ENCODE peak calls at places on chromosomes 16 and 17, in eight cellular contexts. H is HCT116, L is endothelial cell of umbilical vein, T is K562, D is HepG2, A is SK-N-SH, N is H1, J is GM12878. E is an unnamed sample.

GRCh38 chr17:66727634-66728570 is 107.0 kb upstream of the CACNG5 start:
- DNase-seq in H (peak), L (peak), T (peak), D (peak), A (peak), N (peak), J (no peak), E (peak)

GRCh38 chr17:35537569-35538209 is at the start of gene SLFN12L:
- DNase-seq in H (no peak), L (peak), T (peak), D (no peak), A (no peak), N (no peak), J (no peak), E (no peak)

GRCh38 chr17:72725432-72726068 is 366.9 kb downstream of the SLC39A11 start:
- DNase-seq in H (peak), L (peak), T (peak), D (peak), A (peak), N (no peak), J (no peak), E (no peak)

GRCh38 chr17:18028684-18029540 is 10.1 kb downstream of the ATPAF2 start:
- DNase-seq in H (no peak), L (no peak), T (no peak), D (no peak), A (peak), N (no peak), J (no peak), E (no peak)

GRCh38 chr17:44469676-44470075 is 33.5 kb downstream of the GPATCH8 start:
- DNase-seq in H (no peak), L (no peak), T (no peak), D (no peak), A (no peak), N (no peak), J (no peak), E (no peak)

GRCh38 chr16:85853641-85854545 is 45.1 kb upstream of the IRF8 start:
- DNase-seq in H (no peak), L (no peak), T (no peak), D (no peak), A (no peak), N (no peak), J (no peak), E (no peak)

GRCh38 chr16:50208460-50208931 is 55.4 kb downstream of the TENT4B start:
- DNase-seq in H (no peak), L (peak), T (no peak), D (peak), A (no peak), N (no peak), J (no peak), E (no peak)

GRCh38 chr16:65524997-65525396 is 403.1 kb upstream of the CDH11 start:
- DNase-seq in H (no peak), L (no peak), T (no peak), D (no peak), A (no peak), N (no peak), J (no peak), E (no peak)

GRCh38 chr16:27379919-27380318 is 22.1 kb upstream of the IL21R start:
- DNase-seq in H (no peak), L (no peak), T (no peak), D (no peak), A (no peak), N (no peak), J (no peak), E (no peak)

GRCh38 chr16:89599451-89599858 is 14.0 kb upstream of the DPEP1 start:
- DNase-seq in H (peak), L (no peak), T (peak), D (peak), A (peak), N (peak), J (no peak), E (no peak)

GRCh38 chr16:14500791-14501190 is 129.3 kb downstream of the PARN start:
- DNase-seq in H (no peak), L (no peak), T (no peak), D (no peak), A (no peak), N (no peak), J (no peak), E (no peak)

GRCh38 chr17:8557176-8557806 is 73.2 kb downstream of the MYH10 start:
- DNase-seq in H (no peak), L (no peak), T (no peak), D (no peak), A (no peak), N (no peak), J (no peak), E (no peak)

GRCh38 chr17:45296003-45296832 is 20.6 kb downstream of the MAP3K14 start:
- DNase-seq in H (no peak), L (peak), T (no peak), D (no peak), A (no peak), N (no peak), J (no peak), E (no peak)

GRCh38 chr16:12158428-12158827 is 181.9 kb downstream of the SNX29 start:
- DNase-seq in H (no peak), L (no peak), T (no peak), D (no peak), A (no peak), N (no peak), J (no peak), E (no peak)

GRCh38 chr17:1188812-1189211 is 9.0 kb upstream of the ABR start:
- DNase-seq in H (no peak), L (peak), T (no peak), D (no peak), A (no peak), N (no peak), J (no peak), E (no peak)

GRCh38 chr16:88977028-88977844 is at the start of gene CBFA2T3:
- DNase-seq in H (no peak), L (peak), T (peak), D (no peak), A (no peak), N (no peak), J (no peak), E (no peak)

GRCh38 chr16:23071202-23072083 is 77.8 kb downstream of the USP31 start:
- DNase-seq in H (no peak), L (peak), T (no peak), D (no peak), A (no peak), N (no peak), J (no peak), E (no peak)

GRCh38 chr16:30004811-30005242 is 6.0 kb downstream of the DOC2A start:
- DNase-seq in H (no peak), L (no peak), T (no peak), D (no peak), A (peak), N (no peak), J (no peak), E (no peak)

GRCh38 chr17:80213651-80213975 is 6.5 kb downstream of the SGSH start:
- DNase-seq in H (no peak), L (no peak), T (no peak), D (no peak), A (no peak), N (no peak), J (no peak), E (no peak)

GRCh38 chr16:69351309-69352027 is at the start of gene TMED6:
- DNase-seq in H (no peak), L (no peak), T (no peak), D (peak), A (no peak), N (no peak), J (no peak), E (no peak)

GRCh38 chr17:55641559-55642160 is 81.0 kb downstream of the TMEM100 start:
- DNase-seq in H (peak), L (peak), T (peak), D (peak), A (peak), N (peak), J (no peak), E (peak)

GRCh38 chr16:1556254-1556653 is 22.8 kb downstream of the TMEM204 start:
- DNase-seq in H (no peak), L (no peak), T (no peak), D (no peak), A (no peak), N (no peak), J (no peak), E (no peak)

GRCh38 chr17:82296511-82297279 is 20.7 kb downstream of the CD7 start:
- DNase-seq in H (no peak), L (no peak), T (no peak), D (no peak), A (no peak), N (no peak), J (no peak), E (no peak)

GRCh38 chr17:82859431-82860403 is 19.9 kb upstream of the ZNF750 start:
- DNase-seq in H (peak), L (peak), T (peak), D (peak), A (no peak), N (no peak), J (peak), E (no peak)

GRCh38 chr17:44549736-44550135 is 7.5 kb upstream of the FZD2 start:
- DNase-seq in H (no peak), L (no peak), T (no peak), D (no peak), A (no peak), N (no peak), J (no peak), E (no peak)

GRCh38 chr17:74442670-74443515 is 11.0 kb downstream of the GPRC5C start:
- DNase-seq in H (peak), L (no peak), T (peak), D (peak), A (peak), N (no peak), J (no peak), E (no peak)

GRCh38 chr17:17055286-17056166 is 13.3 kb downstream of the MPRIP start:
- DNase-seq in H (no peak), L (peak), T (no peak), D (no peak), A (no peak), N (no peak), J (no peak), E (no peak)

GRCh38 chr17:41777157-41777578 is 9.3 kb downstream of the JUP start:
- DNase-seq in H (no peak), L (no peak), T (no peak), D (peak), A (peak), N (no peak), J (no peak), E (no peak)

GRCh38 chr16:53952215-53953208 is 248.6 kb downstream of the FTO start:
- DNase-seq in H (no peak), L (peak), T (no peak), D (no peak), A (no peak), N (no peak), J (no peak), E (no peak)

GRCh38 chr16:84950906-84951305 is 60.4 kb downstream of the ZDHHC7 start:
- DNase-seq in H (no peak), L (no peak), T (peak), D (peak), A (peak), N (no peak), J (no peak), E (no peak)

GRCh38 chr17:63497708-63498483 is 21.0 kb downstream of the ACE start:
- DNase-seq in H (peak), L (no peak), T (no peak), D (peak), A (peak), N (no peak), J (no peak), E (no peak)

GRCh38 chr17:83103200-83103937 is 24.0 kb downstream of the METRNL start:
- DNase-seq in H (peak), L (peak), T (peak), D (no peak), A (peak), N (no peak), J (no peak), E (no peak)

GRCh38 chr17:71111460-71111859 is 942.1 kb downstream of the KCNJ2 start:
- DNase-seq in H (no peak), L (no peak), T (no peak), D (peak), A (no peak), N (no peak), J (no peak), E (no peak)

GRCh38 chr17:58702045-58702476 is 9.7 kb downstream of the RAD51C start:
- DNase-seq in H (no peak), L (no peak), T (no peak), D (no peak), A (no peak), N (no peak), J (peak), E (no peak)

GRCh38 chr17:34389343-34389742 is 26.3 kb upstream of the CCL1 start:
- DNase-seq in H (no peak), L (no peak), T (no peak), D (no peak), A (no peak), N (no peak), J (no peak), E (no peak)

DNA sequence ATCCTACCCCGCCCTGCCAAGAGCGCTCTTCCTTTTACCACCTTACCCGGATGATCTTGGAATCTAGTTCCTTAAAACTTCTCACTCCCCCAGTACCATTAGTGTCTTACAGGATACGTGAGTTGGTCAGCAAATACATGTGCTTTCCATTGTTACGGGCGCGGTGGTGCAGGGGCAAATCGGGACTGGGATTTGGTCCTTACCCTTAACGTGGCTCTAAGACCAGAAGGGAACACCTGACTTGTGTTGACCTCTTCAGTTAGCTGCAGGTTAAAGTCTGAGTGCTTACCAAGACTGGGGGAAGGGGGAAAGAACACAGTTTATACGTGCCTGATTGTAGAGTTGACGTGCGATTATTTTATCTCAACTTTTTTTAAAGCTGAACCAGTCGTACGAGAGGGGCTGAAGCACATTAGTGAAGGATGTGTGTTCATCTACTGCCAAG is 536 bp downstream of the TXNDC17 start:
- DNase-seq in H (no peak), L (no peak), T (no peak), D (no peak), A (no peak), N (peak), J (no peak), E (no peak)
- H3K9ac ChIP-seq in H (peak), L (peak), T (peak), D (peak), A (peak), N (peak), J (peak), E (peak)

GRCh38 chr17:57357392-57357784 is 101.1 kb downstream of the MSI2 start:
- DNase-seq in H (no peak), L (no peak), T (no peak), D (no peak), A (no peak), N (no peak), J (no peak), E (no peak)

GRCh38 chr17:57360266-57360665 is 103.9 kb downstream of the MSI2 start:
- DNase-seq in H (no peak), L (no peak), T (no peak), D (no peak), A (no peak), N (no peak), J (no peak), E (no peak)

GRCh38 chr17:57356722-57357391 is 100.5 kb downstream of the MSI2 start:
- DNase-seq in H (no peak), L (peak), T (no peak), D (no peak), A (no peak), N (no peak), J (no peak), E (no peak)

GRCh38 chr17:57356153-57356721 is 99.9 kb downstream of the MSI2 start:
- DNase-seq in H (no peak), L (peak), T (no peak), D (no peak), A (no peak), N (no peak), J (no peak), E (no peak)

GRCh38 chr17:57357830-57358426 is 101.6 kb downstream of the MSI2 start:
- DNase-seq in H (no peak), L (no peak), T (no peak), D (no peak), A (no peak), N (no peak), J (peak), E (no peak)
- TF ChIP-seq POLR2AphosphoS5 in H (no peak), L (no peak), T (no peak), D (no peak), A (no peak), N (no peak), J (no peak), E (no peak)

DNA sequence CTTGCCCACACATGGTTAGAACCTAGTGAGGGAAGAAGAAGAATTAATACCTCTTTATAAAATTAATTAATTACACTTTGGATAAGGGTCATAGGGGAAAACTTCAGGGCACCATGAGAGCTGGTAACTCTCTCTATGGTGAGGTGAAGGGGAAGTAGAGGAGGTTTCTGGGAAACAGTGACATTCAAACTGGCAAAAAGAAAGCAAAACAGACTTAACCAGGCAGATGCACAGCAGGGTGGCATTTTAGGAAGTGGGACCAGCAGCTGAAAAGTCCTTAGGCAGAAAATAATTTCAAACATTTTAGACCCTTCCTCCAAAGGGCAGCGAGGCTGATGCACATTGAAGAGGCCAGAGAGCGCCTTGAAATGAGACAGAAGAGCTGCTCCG is 157.8 kb downstream of the CDH13 start:
- DNase-seq in H (no peak), L (no peak), T (no peak), D (no peak), A (no peak), N (no peak), J (no peak), E (no peak)
- H3K9ac ChIP-seq in H (no peak), L (no peak), T (no peak), D (no peak), A (no peak), N (no peak), J (no peak), E (no peak)

DNA sequence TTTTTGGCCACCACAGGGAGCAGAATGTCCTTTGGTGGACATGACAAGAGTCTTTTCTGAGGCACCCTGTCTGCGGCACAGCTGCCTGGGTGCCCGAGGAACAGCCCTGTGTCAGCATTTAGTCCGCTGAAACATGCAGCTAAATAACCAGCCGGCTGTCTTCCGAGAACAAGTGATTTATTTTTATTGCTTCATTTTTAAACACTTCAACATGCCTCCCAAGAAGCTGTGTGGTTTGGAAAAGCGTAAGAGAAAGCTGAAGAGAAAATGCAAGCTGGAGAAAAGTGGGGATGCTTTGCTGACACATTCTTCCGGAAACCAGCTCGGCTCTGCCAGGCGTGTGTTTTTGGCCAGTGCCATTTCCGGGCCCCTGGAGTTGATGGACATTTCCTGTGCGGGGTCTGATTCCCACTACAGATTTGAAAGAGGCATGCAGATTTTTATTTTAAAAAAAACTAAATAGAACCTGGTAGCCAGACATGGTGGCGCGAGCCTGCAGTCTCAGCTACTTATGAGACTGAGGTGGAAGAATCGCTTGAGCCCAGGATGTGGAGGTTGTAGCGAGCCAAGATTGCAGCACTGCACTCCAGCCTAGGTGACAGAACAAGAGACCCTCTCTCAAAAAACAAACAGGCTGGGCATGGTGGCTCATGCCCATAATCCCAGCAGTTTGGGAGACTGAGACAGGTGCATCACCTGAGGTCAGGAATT is 94.8 kb downstream of the SEC14L1 start:
- DNase-seq in H (no peak), L (peak), T (no peak), D (no peak), A (peak), N (no peak), J (peak), E (peak)
- TF ChIP-seq POLR2AphosphoS5 in H (no peak), L (peak), T (no peak), D (no peak), A (peak), N (no peak), J (no peak), E (peak)

GRCh38 chr16:67243481-67243880 is 3.8 kb downstream of the FHOD1 start:
- DNase-seq in H (no peak), L (no peak), T (no peak), D (no peak), A (no peak), N (no peak), J (no peak), E (no peak)
- H3K9ac ChIP-seq in H (peak), L (peak), T (peak), D (no peak), A (peak), N (no peak), J (peak), E (no peak)

GRCh38 chr17:78129385-78130079 is 977 bp upstream of the TMC6 start:
- DNase-seq in H (no peak), L (no peak), T (no peak), D (no peak), A (no peak), N (no peak), J (no peak), E (no peak)

GRCh38 chr17:78128616-78129384 is at the start of gene TMC6:
- DNase-seq in H (peak), L (peak), T (peak), D (peak), A (peak), N (no peak), J (no peak), E (no peak)

GRCh38 chr17:78126895-78127239 is 1.7 kb downstream of the TMC6 start:
- DNase-seq in H (no peak), L (no peak), T (no peak), D (no peak), A (no peak), N (no peak), J (no peak), E (no peak)

GRCh38 chr17:78127240-78127887 is 1.2 kb downstream of the TMC6 start:
- DNase-seq in H (no peak), L (no peak), T (peak), D (peak), A (peak), N (no peak), J (no peak), E (no peak)

DNA sequence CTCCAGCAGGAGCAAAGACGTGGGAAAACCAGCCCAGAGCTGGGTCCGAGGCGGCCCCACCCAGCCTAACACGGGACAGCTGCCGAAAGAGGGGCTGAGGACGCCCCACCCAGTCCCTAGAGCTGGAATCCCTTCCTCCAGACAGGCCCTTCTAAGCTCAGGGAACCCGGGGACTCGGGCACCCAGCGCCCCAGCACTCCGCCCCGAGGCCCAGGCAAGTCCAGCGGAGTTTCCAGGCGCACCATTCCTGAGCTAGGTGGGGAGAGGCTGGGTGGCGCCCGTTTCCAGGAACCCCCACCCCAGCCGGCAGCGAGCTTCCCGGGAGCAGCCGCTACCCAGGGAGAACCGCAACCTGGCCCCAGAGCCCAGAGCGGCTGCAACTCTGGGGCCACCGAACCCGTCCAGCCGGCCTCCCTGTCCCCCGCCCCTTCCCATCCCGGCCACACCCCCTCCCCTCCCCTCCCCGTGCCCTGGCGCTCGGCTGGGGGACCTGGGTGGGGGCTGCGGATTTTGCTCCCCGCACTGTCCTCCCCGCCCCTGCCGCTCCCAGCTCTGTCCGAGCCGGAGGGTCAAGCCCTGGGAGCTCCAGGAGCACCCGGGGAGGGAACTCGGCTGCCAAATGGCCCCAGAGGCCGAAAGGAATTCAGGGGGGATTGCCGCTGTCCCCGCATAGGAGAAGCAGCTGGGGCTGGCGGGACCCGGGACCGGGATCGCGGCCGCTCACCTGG is 503 bp downstream of the TMC6 start:
- DNase-seq in H (no peak), L (no peak), T (peak), D (peak), A (peak), N (no peak), J (no peak), E (no peak)
- TF ChIP-seq POLR2AphosphoS5 in H (no peak), L (no peak), T (no peak), D (peak), A (no peak), N (no peak), J (no peak), E (no peak)